ENCODE peak calls at places on chromosome 20, in four cellular contexts. Z is GM10248, O is cardiac muscle cell, B is B cell. P is an unnamed sample.

GRCh38 chr20:51562334-51563140 is 20.0 kb upstream of the NFATC2 start:
- DNase-seq in Z (peak), O (peak), B (no peak), P (no peak)

GRCh38 chr20:51884561-51884960 is 82.2 kb upstream of the SALL4 start:
- DNase-seq in Z (no peak), O (peak), B (no peak), P (no peak)

GRCh38 chr20:21569586-21569985 is 55.7 kb upstream of the NKX2-2 start:
- DNase-seq in Z (no peak), O (no peak), B (no peak), P (no peak)

GRCh38 chr20:49505518-49505917 is 23.1 kb upstream of the KCNB1 start:
- DNase-seq in Z (no peak), O (peak), B (no peak), P (no peak)

GRCh38 chr20:59253779-59254319 is 46.6 kb upstream of the EDN3 start:
- DNase-seq in Z (no peak), O (no peak), B (no peak), P (no peak)

GRCh38 chr20:34516874-34517542 is 786 bp downstream of the DYNLRB1 start:
- DNase-seq in Z (peak), O (no peak), B (no peak), P (no peak)

GRCh38 chr20:51132286-51132810 is 109.4 kb upstream of the KCNG1 start:
- DNase-seq in Z (no peak), O (peak), B (no peak), P (no peak)

GRCh38 chr20:41005361-41005729 is 23.3 kb upstream of the TOP1 start:
- DNase-seq in Z (no peak), O (peak), B (no peak), P (no peak)

GRCh38 chr20:47740225-47741184 is 44.8 kb downstream of the SULF2 start:
- DNase-seq in Z (no peak), O (peak), B (no peak), P (peak)

GRCh38 chr20:36167826-36168634 is 13.5 kb downstream of the EPB41L1 start:
- DNase-seq in Z (no peak), O (no peak), B (no peak), P (no peak)

GRCh38 chr20:9130407-9130995 is 61.6 kb downstream of the PLCB4 start:
- DNase-seq in Z (no peak), O (peak), B (no peak), P (no peak)

GRCh38 chr20:60851826-60852704 is 400.0 kb upstream of the CDH4 start:
- DNase-seq in Z (no peak), O (no peak), B (no peak), P (no peak)

GRCh38 chr20:10713161-10713560 is 39.4 kb upstream of the JAG1 start:
- DNase-seq in Z (no peak), O (no peak), B (no peak), P (no peak)

DNA sequence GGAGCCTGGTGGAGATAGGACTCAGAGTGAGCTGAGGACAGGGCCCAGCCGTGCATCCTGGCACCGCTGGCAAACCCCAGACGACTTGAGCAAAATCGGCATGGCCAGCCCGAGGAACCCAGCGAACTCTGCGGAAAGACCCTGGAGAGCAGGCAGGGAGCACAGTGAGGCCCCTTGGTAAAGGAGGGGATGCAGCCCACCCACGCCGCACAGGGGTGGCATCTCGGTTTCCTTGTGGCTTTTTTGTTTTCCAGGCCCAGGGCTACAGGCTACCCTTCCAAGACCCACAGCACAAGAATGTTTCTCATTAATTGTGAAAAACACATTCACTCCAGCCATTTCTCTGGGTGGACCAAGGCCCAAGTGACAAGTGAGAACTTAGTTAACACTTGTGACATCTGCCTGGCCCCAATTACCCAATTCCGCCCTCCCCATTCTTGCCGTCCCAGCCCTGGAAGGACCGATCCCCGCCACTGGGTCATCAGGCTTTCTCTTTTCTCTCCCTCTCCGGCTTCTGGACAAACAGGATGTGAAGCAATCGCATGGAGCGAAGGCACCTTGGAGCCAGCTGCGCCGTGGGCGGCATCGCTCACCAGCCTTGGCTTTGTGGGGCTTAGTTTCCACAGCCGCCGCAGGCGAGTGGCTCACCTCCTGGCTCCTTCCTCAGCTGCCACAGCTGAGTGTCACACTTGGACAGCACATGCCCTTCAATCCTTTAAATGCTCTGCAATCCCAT is 71.2 kb downstream of the BMP7 start:
- DNase-seq in Z (no peak), O (peak), B (no peak), P (no peak)
- TF ChIP-seq CTCF in Z (no peak), O (no peak), B (no peak), P (no peak)

GRCh38 chr20:15579703-15580102 is 993.5 kb downstream of the KIF16B start:
- DNase-seq in Z (no peak), O (no peak), B (no peak), P (no peak)

GRCh38 chr20:15582146-15582776 is 991.0 kb downstream of the KIF16B start:
- DNase-seq in Z (no peak), O (no peak), B (no peak), P (no peak)

DNA sequence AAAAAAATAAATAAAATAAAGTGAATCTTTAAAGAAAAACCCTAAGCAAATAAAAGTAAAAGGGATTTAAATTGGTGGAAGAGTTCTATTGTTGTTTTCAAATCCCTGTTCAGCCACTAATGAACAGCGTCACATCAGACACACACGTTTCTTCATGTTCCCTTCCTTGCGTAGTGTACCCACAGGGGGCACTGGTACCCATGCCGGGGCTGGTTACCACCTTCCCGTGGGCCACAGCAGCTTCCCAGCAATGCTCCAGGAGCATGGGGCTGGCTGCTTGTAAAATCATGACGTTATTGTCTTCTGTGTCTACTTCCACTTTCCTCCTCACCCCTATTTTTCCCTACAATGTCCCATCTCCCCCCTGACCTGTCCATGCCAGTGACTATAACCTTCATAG is 988.7 kb downstream of the KIF16B start:
- DNase-seq in Z (no peak), O (no peak), B (no peak), P (no peak)
- TF ChIP-seq CTCF in Z (no peak), O (no peak), B (no peak), P (no peak)

GRCh38 chr20:582204-582603 is 27.9 kb downstream of the TCF15 start:
- DNase-seq in Z (no peak), O (no peak), B (no peak), P (no peak)
- TF ChIP-seq CTCF in Z (no peak), O (no peak), B (no peak), P (no peak)

DNA sequence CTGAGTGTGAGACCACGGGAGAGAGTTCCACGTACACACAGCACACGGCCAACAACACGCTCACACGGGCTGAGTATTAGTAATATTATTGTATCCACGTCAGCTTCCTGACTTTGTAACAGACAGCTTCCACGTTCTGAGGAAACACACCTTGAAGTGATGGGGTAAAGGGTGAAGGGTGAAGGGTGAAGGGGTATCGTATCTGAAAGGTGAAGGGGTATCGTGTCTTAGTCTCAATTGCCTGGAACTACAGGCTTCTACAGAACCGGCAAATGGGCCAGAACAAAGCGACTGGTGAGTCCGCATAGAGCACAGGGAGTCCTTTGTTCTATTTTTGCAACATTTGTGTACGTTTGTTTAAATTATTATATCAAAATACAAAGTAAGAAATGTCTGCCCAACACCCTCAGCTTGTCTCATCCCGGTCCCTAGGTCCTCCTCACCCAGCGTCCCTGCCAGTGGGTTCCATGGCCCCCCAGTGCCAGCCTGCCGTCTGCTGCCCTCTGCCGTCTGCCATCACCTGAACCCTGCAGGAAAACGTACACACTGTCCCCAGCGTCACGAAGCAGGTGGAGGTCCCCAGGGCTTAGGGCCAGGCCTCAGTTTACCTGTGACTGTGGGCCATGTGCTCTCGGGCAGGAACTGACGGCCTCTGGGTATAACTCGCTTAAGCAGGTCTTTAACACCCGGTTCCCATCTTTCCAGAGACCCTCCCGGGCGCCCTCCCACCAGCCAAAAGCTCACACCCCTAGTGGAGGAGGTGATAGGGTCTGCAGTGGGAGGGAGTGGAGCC is 4.4 kb upstream of the HELZ2 start:
- DNase-seq in Z (no peak), O (no peak), B (no peak), P (no peak)
- TF ChIP-seq CTCF in Z (peak), O (no peak), B (peak), P (no peak)

GRCh38 chr20:32842688-32843524 is 15.8 kb upstream of the EFCAB8 start:
- DNase-seq in Z (no peak), O (no peak), B (no peak), P (no peak)
- TF ChIP-seq CTCF in Z (no peak), O (no peak), B (no peak), P (no peak)

GRCh38 chr20:2476742-2477615 is 6.4 kb upstream of the SNRPB start:
- DNase-seq in Z (no peak), O (no peak), B (no peak), P (no peak)
- TF ChIP-seq CTCF in Z (peak), O (no peak), B (no peak), P (no peak)

GRCh38 chr20:32056708-32057491 is 4.9 kb downstream of the HCK start:
- DNase-seq in Z (no peak), O (no peak), B (no peak), P (peak)

GRCh38 chr20:32053648-32054047 is 1.6 kb downstream of the HCK start:
- DNase-seq in Z (no peak), O (no peak), B (no peak), P (no peak)

GRCh38 chr20:32052792-32053362 is 835 bp downstream of the HCK start:
- DNase-seq in Z (peak), O (no peak), B (peak), P (peak)

GRCh38 chr20:32059189-32059588 is 7.1 kb downstream of the HCK start:
- DNase-seq in Z (no peak), O (no peak), B (no peak), P (no peak)

DNA sequence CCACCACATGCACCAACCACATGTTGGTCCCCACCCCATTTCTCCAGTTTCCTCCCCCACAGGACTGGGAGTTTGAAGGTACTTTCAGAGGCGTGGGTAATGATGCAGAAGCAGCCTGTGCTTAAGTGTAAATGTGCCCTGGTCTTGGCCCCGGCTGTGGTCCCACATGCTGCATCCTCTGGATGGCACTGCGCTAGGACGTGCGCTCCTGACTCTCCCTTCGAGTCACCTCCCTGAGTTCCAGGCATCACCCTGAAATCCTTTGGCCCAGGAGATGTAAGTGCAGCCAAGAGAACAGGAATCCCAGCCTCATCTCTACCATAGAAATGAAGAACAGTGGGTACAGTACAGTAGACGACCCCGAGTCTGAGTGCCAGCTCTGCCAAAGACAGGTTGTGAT is 5.7 kb downstream of the HCK start:
- DNase-seq in Z (no peak), O (no peak), B (no peak), P (no peak)
- TF ChIP-seq CTCF in Z (no peak), O (no peak), B (no peak), P (no peak)

GRCh38 chr20:3000852-3001523 is 42.4 kb upstream of the GNRH2 start:
- DNase-seq in Z (peak), O (peak), B (no peak), P (no peak)
- TF ChIP-seq CTCF in Z (peak), O (peak), B (peak), P (peak)

DNA sequence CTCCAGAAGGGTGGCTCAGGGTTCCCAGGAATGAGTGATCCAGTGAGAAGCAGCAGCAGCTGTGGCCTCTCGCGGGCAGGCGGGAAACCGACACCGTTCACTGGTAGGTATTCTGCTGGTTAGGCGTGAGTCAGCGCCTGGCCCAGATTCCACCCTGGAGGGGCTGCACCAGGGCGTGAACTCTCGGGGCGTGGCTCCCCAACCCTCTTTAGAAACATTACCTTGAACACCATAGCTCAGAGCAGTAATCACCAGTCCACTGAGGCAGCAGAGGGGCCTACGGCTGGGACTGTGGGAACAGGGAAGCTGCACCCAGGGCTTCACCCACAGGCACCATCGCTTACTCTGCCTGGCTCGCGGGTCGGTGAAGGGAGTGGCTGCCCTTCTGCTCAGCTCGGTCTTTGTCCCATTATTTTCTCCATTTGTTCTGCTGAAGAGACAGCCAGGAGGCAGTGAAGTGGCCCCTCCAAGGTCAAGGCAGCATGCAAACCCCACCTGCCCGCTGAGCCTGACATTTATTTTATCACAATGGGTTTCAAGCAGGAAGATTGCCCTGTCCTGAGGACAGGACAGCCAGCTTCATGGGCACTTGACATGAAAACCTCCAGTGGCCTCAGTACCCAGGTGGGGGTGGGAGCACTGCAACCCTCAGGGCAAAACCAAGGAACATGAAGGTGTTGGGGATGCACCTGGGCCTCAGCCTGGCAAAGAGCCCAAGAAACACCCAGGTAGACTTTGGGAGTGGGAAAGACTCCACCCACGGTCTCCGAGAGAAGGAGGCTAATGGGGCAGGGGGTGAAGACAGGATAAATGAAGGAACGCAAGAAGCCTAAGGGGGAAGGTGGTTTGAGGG is 51.0 kb upstream of the CD93 start:
- DNase-seq in Z (no peak), O (no peak), B (no peak), P (no peak)
- TF ChIP-seq CTCF in Z (no peak), O (no peak), B (no peak), P (no peak)